ENCODE peak calls at places on chromosomes 13 and 19, in ten cellular contexts. E is tibial artery; Q is HTR-8/SVneo; J is tibial nerve; Y is stimulated activated CD8-positive, alpha-beta memory T cell treated with anti-CD3 and anti-CD28 coated beads, Interleukin-4, amount 100 ng/mL, for 24 hours; X is activated naive CD4-positive, alpha-beta T cell treated with anti-CD3 and anti-CD28 coated beads, Interleukin-2, amount 10 ng/mL, durations not matched to agents 7 days and 5 days; S is H54; Z is aorta; F is activated B cell treated with CpG ODN at 0.5 μM for 24 hours; W is GM23248. D is an unnamed sample.

GRCh38 chr19:1683869-1684572 is 31.6 kb upstream of the TCF3 start:
- DNase-seq in E (no peak), Q (no peak), J (no peak), Y (no peak), X (no peak), S (no peak), Z (no peak), F (no peak), W (no peak), D (no peak)

GRCh38 chr13:24706886-24707585 is 26.8 kb downstream of the ATP12A start:
- DNase-seq in E (no peak), Q (no peak), J (no peak), Y (no peak), X (no peak), S (no peak), Z (no peak), F (no peak), W (no peak), D (no peak)

GRCh38 chr19:51272183-51272817 is 21.4 kb downstream of the SIGLECL1 start:
- DNase-seq in E (no peak), Q (no peak), J (no peak), Y (peak; percentile 11), X (peak; percentile 51), S (no peak), Z (no peak), F (no peak), W (no peak), D (no peak)

GRCh38 chr19:11044436-11044835 is 44.8 kb upstream of the LDLR start:
- DNase-seq in E (no peak), Q (no peak), J (no peak), Y (no peak), X (no peak), S (no peak), Z (no peak), F (no peak), W (no peak), D (no peak)

GRCh38 chr13:107867701-107868661 is 347.4 kb downstream of the LIG4 start:
- DNase-seq in E (no peak), Q (peak; percentile 45), J (no peak), Y (no peak), X (no peak), S (peak; percentile 94), Z (peak; percentile 74), F (no peak), W (peak; percentile 84), D (peak; percentile 43)

GRCh38 chr19:46404884-46405658 is 8.3 kb downstream of the CCDC8 start:
- DNase-seq in E (no peak), Q (no peak), J (no peak), Y (no peak), X (no peak), S (no peak), Z (peak; percentile 76), F (no peak), W (no peak), D (no peak)

GRCh38 chr19:18609717-18610051 is 3.0 kb upstream of the TMEM59L start:
- DNase-seq in E (no peak), Q (no peak), J (no peak), Y (no peak), X (no peak), S (no peak), Z (no peak), F (no peak), W (no peak), D (no peak)

GRCh38 chr19:39924389-39924788 is 10.0 kb downstream of the FCGBP start:
- DNase-seq in E (no peak), Q (no peak), J (no peak), Y (no peak), X (no peak), S (no peak), Z (no peak), F (no peak), W (no peak), D (peak; percentile 30)